ENCODE peak calls at places on chromosomes 12 and 14, in eight cellular contexts. One of them, this sample, is unnamed.

GRCh38 chr14:67270354-67270753 is 29.1 kb downstream of the PALS1 start:
- DNase-seq in GM19239: no peak
- DNase-seq in ELR: no peak
- DNase-seq in NCI-H1930: no peak
- DNase-seq in H54: no peak
- DNase-seq in HEK293T: no peak
- DNase-seq in spleen: no peak
- DNase-seq in neural progenitor cell: no peak
- DNase-seq in this sample: no peak

GRCh38 chr14:36656769-36657408 is 4.8 kb upstream of the PAX9 start:
- DNase-seq in neural progenitor cell: peak; percentile 48
- DNase-seq in HEK293T: no peak
- DNase-seq in H54: no peak
- DNase-seq in spleen: no peak
- DNase-seq in NCI-H1930: no peak
- DNase-seq in GM19239: no peak
- DNase-seq in ELR: no peak
- DNase-seq in this sample: no peak

GRCh38 chr12:97363693-97364092 is 98.9 kb upstream of the RMST start:
- DNase-seq in ELR: no peak
- DNase-seq in neural progenitor cell: no peak
- DNase-seq in spleen: no peak
- DNase-seq in H54: no peak
- DNase-seq in NCI-H1930: no peak
- DNase-seq in HEK293T: no peak
- DNase-seq in GM19239: no peak
- DNase-seq in this sample: no peak

GRCh38 chr14:105841022-105842009 is 314.9 kb downstream of the TMEM121 start:
- DNase-seq in spleen: no peak
- DNase-seq in neural progenitor cell: no peak
- DNase-seq in HEK293T: no peak
- DNase-seq in ELR: no peak
- DNase-seq in NCI-H1930: no peak
- DNase-seq in GM19239: no peak
- DNase-seq in H54: no peak
- DNase-seq in this sample: no peak

GRCh38 chr12:76020731-76021672 is 10.6 kb downstream of the PHLDA1 start:
- DNase-seq in neural progenitor cell: no peak
- DNase-seq in H54: no peak
- DNase-seq in HEK293T: no peak
- DNase-seq in spleen: no peak
- DNase-seq in NCI-H1930: no peak
- DNase-seq in GM19239: no peak
- DNase-seq in ELR: peak; percentile 99
- DNase-seq in this sample: no peak

GRCh38 chr12:106358410-106359241 is 1.1 kb downstream of the POLR3B start:
- DNase-seq in GM19239: no peak
- DNase-seq in spleen: no peak
- DNase-seq in neural progenitor cell: no peak
- DNase-seq in NCI-H1930: no peak
- DNase-seq in H54: no peak
- DNase-seq in ELR: peak; percentile 4
- DNase-seq in HEK293T: no peak
- DNase-seq in this sample: no peak

GRCh38 chr12:9779209-9779608 is 18.5 kb upstream of the CD69 start:
- DNase-seq in spleen: no peak
- DNase-seq in H54: no peak
- DNase-seq in GM19239: no peak
- DNase-seq in HEK293T: no peak
- DNase-seq in NCI-H1930: no peak
- DNase-seq in neural progenitor cell: no peak
- DNase-seq in ELR: no peak
- DNase-seq in this sample: no peak

GRCh38 chr14:35159742-35160409 is 37.5 kb downstream of the PRORP start:
- DNase-seq in GM19239: no peak
- DNase-seq in H54: peak; percentile 71
- DNase-seq in neural progenitor cell: no peak
- DNase-seq in HEK293T: no peak
- DNase-seq in spleen: no peak
- DNase-seq in NCI-H1930: no peak
- DNase-seq in ELR: peak; percentile 99
- DNase-seq in this sample: no peak

GRCh38 chr14:37056473-37056872 is 115.9 kb downstream of the SLC25A21 start:
- DNase-seq in ELR: peak; percentile 32
- DNase-seq in spleen: no peak
- DNase-seq in GM19239: no peak
- DNase-seq in neural progenitor cell: no peak
- DNase-seq in H54: peak; percentile 42
- DNase-seq in HEK293T: peak; percentile 56
- DNase-seq in NCI-H1930: no peak
- DNase-seq in this sample: no peak

GRCh38 chr12:69298947-69299346 is 49.2 kb upstream of the LYZ start:
- DNase-seq in H54: no peak
- DNase-seq in spleen: no peak
- DNase-seq in NCI-H1930: no peak
- DNase-seq in HEK293T: no peak
- DNase-seq in neural progenitor cell: no peak
- DNase-seq in GM19239: no peak
- DNase-seq in ELR: no peak
- DNase-seq in this sample: no peak

GRCh38 chr12:21826549-21826940 is 52.0 kb upstream of the KCNJ8 start:
- DNase-seq in neural progenitor cell: no peak
- DNase-seq in HEK293T: no peak
- DNase-seq in NCI-H1930: no peak
- DNase-seq in GM19239: no peak
- DNase-seq in spleen: no peak
- DNase-seq in ELR: no peak
- DNase-seq in H54: no peak
- DNase-seq in this sample: no peak

GRCh38 chr14:105897725-105898113 is 371.3 kb downstream of the TMEM121 start:
- DNase-seq in spleen: peak; percentile 51
- DNase-seq in neural progenitor cell: no peak
- DNase-seq in ELR: no peak
- DNase-seq in GM19239: no peak
- DNase-seq in NCI-H1930: no peak
- DNase-seq in HEK293T: no peak
- DNase-seq in H54: no peak
- DNase-seq in this sample: no peak

GRCh38 chr12:129036135-129036534 is 182.9 kb downstream of the GLT1D1 start:
- DNase-seq in H54: no peak
- DNase-seq in spleen: no peak
- DNase-seq in HEK293T: no peak
- DNase-seq in GM19239: no peak
- DNase-seq in ELR: no peak
- DNase-seq in NCI-H1930: no peak
- DNase-seq in neural progenitor cell: no peak
- DNase-seq in this sample: no peak

GRCh38 chr12:82479511-82479910 is 121.2 kb downstream of the METTL25 start:
- DNase-seq in GM19239: no peak
- DNase-seq in spleen: no peak
- DNase-seq in H54: no peak
- DNase-seq in NCI-H1930: no peak
- DNase-seq in HEK293T: no peak
- DNase-seq in ELR: no peak
- DNase-seq in neural progenitor cell: peak; percentile 20
- DNase-seq in this sample: no peak

GRCh38 chr12:123041042-123041531 is 60.6 kb downstream of the ARL6IP4 start:
- DNase-seq in neural progenitor cell: no peak
- DNase-seq in HEK293T: no peak
- DNase-seq in ELR: no peak
- DNase-seq in H54: no peak
- DNase-seq in NCI-H1930: no peak
- DNase-seq in spleen: peak; percentile 36
- DNase-seq in GM19239: no peak
- DNase-seq in this sample: no peak

GRCh38 chr14:96275182-96276112 is 19.4 kb downstream of the BDKRB1 start:
- DNase-seq in ELR: peak; percentile 74
- DNase-seq in HEK293T: peak; percentile 76
- DNase-seq in H54: peak; percentile 48
- DNase-seq in neural progenitor cell: peak; percentile 87
- DNase-seq in GM19239: peak; percentile 43
- DNase-seq in NCI-H1930: no peak
- DNase-seq in spleen: peak; percentile 88
- DNase-seq in this sample: peak; percentile 8

GRCh38 chr14:89489796-89490506 is 72.9 kb upstream of the FOXN3 start:
- DNase-seq in HEK293T: no peak
- DNase-seq in NCI-H1930: no peak
- DNase-seq in GM19239: no peak
- DNase-seq in H54: no peak
- DNase-seq in ELR: no peak
- DNase-seq in spleen: peak; percentile 49
- DNase-seq in neural progenitor cell: no peak
- DNase-seq in this sample: no peak

GRCh38 chr14:103862393-103862782 is 15.0 kb upstream of the PPP1R13B start:
- DNase-seq in spleen: peak; percentile 19
- DNase-seq in NCI-H1930: no peak
- DNase-seq in neural progenitor cell: no peak
- DNase-seq in HEK293T: no peak
- DNase-seq in ELR: no peak
- DNase-seq in GM19239: no peak
- DNase-seq in H54: no peak
- DNase-seq in this sample: no peak

GRCh38 chr12:47844264-47845020 is 24.7 kb upstream of the HDAC7 start:
- DNase-seq in spleen: peak; percentile 66
- DNase-seq in HEK293T: no peak
- DNase-seq in GM19239: no peak
- DNase-seq in NCI-H1930: no peak
- DNase-seq in neural progenitor cell: no peak
- DNase-seq in H54: no peak
- DNase-seq in ELR: no peak
- DNase-seq in this sample: no peak

GRCh38 chr14:20614038-20614840 is 23.1 kb upstream of the RNASE12 start:
- DNase-seq in HEK293T: peak; percentile 21
- DNase-seq in ELR: peak; percentile 44
- DNase-seq in H54: no peak
- DNase-seq in NCI-H1930: no peak
- DNase-seq in GM19239: no peak
- DNase-seq in spleen: no peak
- DNase-seq in neural progenitor cell: peak; percentile 64
- DNase-seq in this sample: no peak

GRCh38 chr14:102775855-102776760 is 1.1 kb upstream of the TRAF3 start:
- DNase-seq in neural progenitor cell: no peak
- DNase-seq in HEK293T: no peak
- DNase-seq in spleen: peak; percentile 85
- DNase-seq in ELR: peak; percentile 85
- DNase-seq in NCI-H1930: no peak
- DNase-seq in H54: peak; percentile 78
- DNase-seq in GM19239: no peak
- DNase-seq in this sample: no peak